ENCODE peak calls at places on chromosomes 4 and X, in seven cellular contexts. L is A549, P is lower lobe of right lung, B is brain microvascular endothelial cell, A is mammary epithelial cell, H is adrenal gland, J is heart right ventricle. W is an unnamed sample.

GRCh38 chrX:67622053-67622452 is 78.2 kb downstream of the AR start:
- DNase-seq in L (no peak), H (no peak), B (no peak), P (no peak), J (no peak), A (no peak), W (no peak)

GRCh38 chr4:108834787-108835384 is 72.0 kb upstream of the ETNPPL start:
- DNase-seq in P (no peak), B (no peak), H (no peak), J (no peak), L (no peak), A (peak), W (peak)

GRCh38 chrX:39874202-39874816 is 223.4 kb downstream of the BCOR start:
- DNase-seq in P (no peak), J (no peak), B (no peak), L (no peak), H (no peak), A (peak), W (no peak)

GRCh38 chrX:115459883-115460564 is 101.0 kb upstream of the PLS3 start:
- DNase-seq in H (no peak), L (no peak), J (no peak), B (no peak), P (no peak), A (no peak), W (no peak)

GRCh38 chrX:120305531-120306145 is 5.6 kb downstream of the TMEM255A start:
- DNase-seq in L (no peak), P (no peak), J (no peak), A (no peak), B (peak), H (no peak), W (no peak)

GRCh38 chrX:40468033-40468979 is 112.5 kb upstream of the ATP6AP2 start:
- DNase-seq in B (peak), A (peak), L (peak), P (peak), H (peak), J (peak), W (no peak)

GRCh38 chr4:169251291-169252235 is 19.2 kb downstream of the SH3RF1 start:
- DNase-seq in P (no peak), A (peak), H (no peak), L (peak), B (no peak), J (no peak), W (no peak)

GRCh38 chr4:187236491-187236890 is 512.8 kb upstream of the FAT1 start:
- DNase-seq in A (peak), J (no peak), L (no peak), H (no peak), B (peak), P (no peak), W (peak)

GRCh38 chr4:140127422-140127821 is 26.6 kb downstream of the MAML3 start:
- DNase-seq in H (no peak), P (no peak), L (no peak), J (no peak), B (no peak), A (no peak), W (no peak)

GRCh38 chr4:8319061-8319460 is 49.5 kb downstream of the HTRA3 start:
- DNase-seq in J (no peak), P (no peak), L (no peak), A (no peak), H (no peak), B (no peak), W (no peak)

GRCh38 chrX:110588164-110588563 is 207.5 kb downstream of the CHRDL1 start:
- DNase-seq in H (no peak), B (no peak), A (no peak), P (no peak), L (no peak), J (no peak), W (no peak)

GRCh38 chrX:68920541-68920940 is 91.7 kb downstream of the EFNB1 start:
- DNase-seq in B (no peak), P (no peak), L (no peak), H (no peak), A (no peak), J (no peak), W (no peak)

GRCh38 chrX:84907324-84907946 is 96.2 kb upstream of the APOOL start:
- DNase-seq in A (peak), H (no peak), P (no peak), J (no peak), B (no peak), L (no peak), W (no peak)

GRCh38 chr4:74072739-74073138 is 26.3 kb downstream of the CXCL2 start:
- DNase-seq in H (no peak), L (no peak), J (no peak), P (no peak), B (no peak), A (no peak), W (no peak)

GRCh38 chr4:61661960-61662359 is 461.8 kb downstream of the ADGRL3 start:
- DNase-seq in B (no peak), A (no peak), J (no peak), H (no peak), L (no peak), P (no peak), W (no peak)

GRCh38 chr4:87409420-87409939 is 12.9 kb upstream of the NUDT9 start:
- DNase-seq in P (no peak), B (no peak), H (no peak), J (no peak), L (no peak), A (no peak), W (no peak)

GRCh38 chr4:175951794-175952193 is 113.8 kb upstream of the WDR17 start:
- DNase-seq in L (no peak), J (no peak), B (no peak), H (no peak), A (peak), P (no peak), W (no peak)

GRCh38 chrX:8404443-8404842 is 60.2 kb upstream of the VCX3B start:
- DNase-seq in J (no peak), P (no peak), B (peak), H (no peak), L (no peak), A (peak), W (no peak)

GRCh38 chr4:39932776-39933402 is 44.8 kb downstream of the PDS5A start:
- DNase-seq in J (no peak), P (no peak), B (no peak), H (no peak), A (no peak), L (no peak), W (no peak)

GRCh38 chr4:19177616-19178015 is 1074.1 kb upstream of the SLIT2 start:
- DNase-seq in B (peak), P (no peak), H (no peak), L (no peak), J (no peak), A (no peak), W (no peak)

GRCh38 chr4:7201351-7202305 is 9.3 kb downstream of the SORCS2 start:
- DNase-seq in A (no peak), P (peak), L (no peak), H (no peak), J (no peak), B (no peak), W (no peak)

GRCh38 chrX:147476008-147476407 is 435.7 kb upstream of the FMR1 start:
- DNase-seq in B (no peak), A (no peak), H (no peak), L (no peak), J (no peak), P (no peak), W (no peak)

GRCh38 chr4:147789596-147789995 is 57.7 kb downstream of the ARHGAP10 start:
- DNase-seq in P (no peak), A (no peak), L (no peak), J (no peak), B (no peak), H (no peak), W (no peak)

GRCh38 chr4:84985952-84986351 is 19.5 kb upstream of the WDFY3 start:
- DNase-seq in J (no peak), A (peak), B (peak), P (no peak), H (no peak), L (no peak), W (no peak)

GRCh38 chr4:144645102-144645469 is 870 bp upstream of the HHIP start:
- DNase-seq in L (no peak), B (no peak), A (no peak), P (peak), J (peak), H (no peak), W (no peak)

GRCh38 chr4:144648042-144648441 is 2.1 kb downstream of the HHIP start:
- DNase-seq in P (no peak), L (no peak), J (no peak), A (no peak), H (no peak), B (no peak), W (no peak)

GRCh38 chr4:144647095-144647959 is 1.4 kb downstream of the HHIP start:
- DNase-seq in H (no peak), B (peak), J (no peak), A (no peak), P (no peak), L (peak), W (no peak)

GRCh38 chr4:144645621-144646522 is at the start of gene HHIP:
- DNase-seq in L (peak), A (peak), B (peak), P (peak), H (peak), J (peak), W (no peak)

GRCh38 chr4:144646523-144647094 is 653 bp downstream of the HHIP start:
- DNase-seq in L (peak), H (no peak), A (peak), J (no peak), P (no peak), B (no peak), W (no peak)
- H3K4me3 ChIP-seq in L (peak), H (no peak), A (peak), J (peak), P (peak), B (peak), W (peak)

DNA sequence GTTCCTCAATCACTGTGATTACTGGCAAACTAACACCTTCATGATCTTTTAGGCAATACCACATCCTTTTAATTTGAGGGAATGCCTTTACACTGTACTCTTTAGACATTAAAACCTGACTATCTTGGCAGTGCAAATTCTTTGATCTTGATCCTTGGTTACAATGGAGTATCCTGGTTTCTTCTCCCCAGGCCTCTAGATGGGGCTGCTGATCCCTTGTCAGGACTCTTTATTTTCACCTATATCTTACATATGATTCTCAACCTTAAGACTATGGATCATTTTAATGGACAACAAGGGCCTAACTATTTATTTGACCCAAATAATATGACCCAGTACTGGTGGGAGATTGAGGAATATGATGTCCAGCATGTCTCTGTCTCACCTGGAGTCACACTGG is 1005.5 kb upstream of the INTU start:
- DNase-seq in L (no peak), P (no peak), H (no peak), B (peak), A (peak), J (no peak), W (no peak)
- TF ChIP-seq CTCF in L (no peak), P (no peak), H (no peak), B (peak), A (peak), J (peak), W (peak)

GRCh38 chr4:182653596-182653995 is 263.6 kb downstream of the DCTD start:
- DNase-seq in B (peak), J (no peak), H (no peak), A (no peak), P (no peak), L (no peak), W (no peak)

GRCh38 chr4:182645511-182645910 is 271.7 kb downstream of the DCTD start:
- DNase-seq in A (no peak), J (no peak), H (no peak), L (no peak), B (no peak), P (no peak), W (no peak)

GRCh38 chr4:182648766-182649165 is 268.4 kb downstream of the DCTD start:
- DNase-seq in A (no peak), L (no peak), J (no peak), P (no peak), H (no peak), B (no peak), W (no peak)

GRCh38 chr4:182647901-182648300 is 269.3 kb downstream of the DCTD start:
- DNase-seq in B (no peak), A (no peak), L (no peak), P (no peak), J (no peak), H (no peak), W (no peak)

GRCh38 chr4:182649698-182650477 is 267.3 kb downstream of the DCTD start:
- DNase-seq in H (no peak), J (no peak), B (peak), L (no peak), P (no peak), A (no peak), W (no peak)
- H3K4me3 ChIP-seq in H (no peak), J (no peak), B (no peak), L (no peak), P (no peak), A (no peak), W (no peak)

GRCh38 chr4:88817740-88818139 is 120.1 kb upstream of the NAP1L5 start:
- DNase-seq in L (no peak), H (no peak), B (no peak), P (no peak), J (no peak), A (no peak), W (no peak)
- TF ChIP-seq CTCF in L (no peak), H (no peak), B (no peak), P (no peak), J (no peak), A (no peak), W (no peak)

DNA sequence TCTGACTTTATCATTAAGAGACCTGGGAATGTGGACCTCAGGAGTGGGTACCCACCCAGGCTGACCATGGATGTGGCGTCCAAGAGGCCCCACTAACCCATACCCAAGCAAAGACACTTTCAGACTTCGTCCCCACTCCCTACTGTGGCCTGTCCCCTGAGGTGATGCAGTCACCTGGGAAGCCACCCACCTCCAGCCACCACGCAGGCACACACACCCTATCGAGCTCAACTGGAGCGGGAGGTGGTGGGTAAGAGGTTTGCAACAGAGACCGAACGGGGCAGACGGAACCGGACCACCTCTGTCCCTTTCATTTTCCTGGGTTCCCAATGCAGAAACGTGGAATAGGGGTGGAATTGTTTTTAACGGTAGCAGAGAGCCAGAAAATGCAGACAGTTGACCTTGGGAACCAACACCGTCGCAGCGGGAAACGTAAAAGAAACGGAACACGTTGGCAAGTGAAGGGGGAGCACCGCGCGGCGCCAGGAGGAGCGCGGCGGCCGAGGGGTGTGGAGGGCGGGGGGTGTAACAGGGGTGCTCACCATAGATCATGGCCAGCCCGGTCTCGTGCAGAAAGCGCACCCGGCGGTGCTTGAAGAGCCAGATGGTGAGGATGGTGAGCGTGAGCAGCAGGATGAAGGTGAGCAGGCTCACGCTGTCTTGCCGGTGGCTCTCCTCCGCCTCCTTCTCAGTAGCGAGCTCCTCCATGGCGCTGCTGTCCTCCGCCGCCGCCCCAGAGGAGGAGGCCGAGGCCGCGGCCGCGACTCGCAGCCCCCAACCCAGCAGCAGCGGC is 559 bp downstream of the SLC9A7 start:
- DNase-seq in B (no peak), P (no peak), J (peak), L (no peak), H (peak), A (peak), W (no peak)
- H3K4me3 ChIP-seq in B (peak), P (peak), J (peak), L (peak), H (no peak), A (peak), W (peak)

W was measured in AG09309.